ENCODE peak calls at places on chromosomes 2 and 18, in four cellular contexts. I, R, O and H are unnamed samples. For H3K4me1 and H3K9me3, the result is how much of the 10 kb centered on the place peaks cover.

GRCh38 chr2:120275617-120276400 is 23.2 kb downstream of the RALB start:
- DNase-seq in O (no peak), I (no peak), R (peak), H (no peak)

GRCh38 chr2:120520929-120521912 is 175.3 kb downstream of the INHBB start:
- DNase-seq in R (peak), I (no peak), O (peak), H (no peak)

GRCh38 chr2:20443276-20443920 is 3.5 kb upstream of the RHOB start:
- DNase-seq in I (peak), R (peak), O (peak), H (no peak)

GRCh38 chr18:59898609-59899297 is 1.0 kb upstream of the PMAIP1 start:
- DNase-seq in R (no peak), I (no peak), O (no peak), H (no peak)

GRCh38 chr2:48248251-48248933 is 281.6 kb upstream of the STON1 start:
- DNase-seq in R (no peak), I (no peak), O (peak), H (no peak)

GRCh38 chr2:60119778-60120177 is 433.7 kb downstream of the BCL11A start:
- DNase-seq in I (no peak), O (no peak), R (no peak), H (no peak)

GRCh38 chr2:149924028-149924427 is 336.5 kb upstream of the MMADHC start:
- DNase-seq in O (peak), R (no peak), I (no peak), H (no peak)

GRCh38 chr18:26429535-26429934 is 118.8 kb downstream of the KCTD1 start:
- DNase-seq in I (no peak), R (no peak), O (peak), H (no peak)

GRCh38 chr2:74029719-74030397 is 45.1 kb downstream of the TET3 start:
- DNase-seq in O (no peak), R (no peak), I (no peak), H (no peak)

GRCh38 chr2:106189764-106190468 is 4.2 kb downstream of the UXS1 start:
- DNase-seq in I (no peak), R (no peak), O (peak), H (no peak)

GRCh38 chr2:106191511-106192016 is 2.5 kb downstream of the UXS1 start:
- DNase-seq in R (no peak), I (no peak), O (no peak), H (no peak)

GRCh38 chr2:106192752-106193490 is 1.2 kb downstream of the UXS1 start:
- DNase-seq in O (peak), R (peak), I (no peak), H (no peak)

GRCh38 chr2:106187426-106187825 is 6.7 kb downstream of the UXS1 start:
- DNase-seq in R (no peak), O (no peak), I (no peak), H (no peak)

GRCh38 chr2:106189325-106189724 is 4.8 kb downstream of the UXS1 start:
- DNase-seq in R (no peak), O (no peak), I (no peak), H (no peak)
- H3K4me1 ChIP-seq in R (under half), O (under half), I (under half), H (under half)

GRCh38 chr2:224033601-224034000 is 5.5 kb downstream of the SERPINE2 start:
- DNase-seq in O (no peak), I (no peak), R (no peak), H (no peak)

GRCh38 chr2:224031358-224031970 is 7.6 kb downstream of the SERPINE2 start:
- DNase-seq in R (no peak), O (peak), I (no peak), H (no peak)

GRCh38 chr2:224036731-224037376 is 2.2 kb downstream of the SERPINE2 start:
- DNase-seq in O (no peak), I (no peak), R (no peak), H (no peak)

GRCh38 chr2:224032283-224032682 is 6.8 kb downstream of the SERPINE2 start:
- DNase-seq in R (no peak), O (no peak), I (no peak), H (no peak)

GRCh38 chr2:224034027-224034426 is 5.1 kb downstream of the SERPINE2 start:
- DNase-seq in O (no peak), R (no peak), I (no peak), H (no peak)
- TF ChIP-seq POLR2A in O (no peak), R (no peak), I (no peak), H (no peak)

GRCh38 chr2:67057123-67057522 is 340.0 kb upstream of the ETAA1 start:
- DNase-seq in O (no peak), R (no peak), I (no peak), H (no peak)
- H3K9me3 ChIP-seq in O (under half), R (under half), I (under half), H (under half)

GRCh38 chr2:28369355-28369754 is 23.3 kb upstream of the FOSL2 start:
- DNase-seq in I (no peak), O (no peak), R (no peak), H (no peak)
- H3K4me1 ChIP-seq in I (under half), O (under half), R (under half), H (under half)

DNA sequence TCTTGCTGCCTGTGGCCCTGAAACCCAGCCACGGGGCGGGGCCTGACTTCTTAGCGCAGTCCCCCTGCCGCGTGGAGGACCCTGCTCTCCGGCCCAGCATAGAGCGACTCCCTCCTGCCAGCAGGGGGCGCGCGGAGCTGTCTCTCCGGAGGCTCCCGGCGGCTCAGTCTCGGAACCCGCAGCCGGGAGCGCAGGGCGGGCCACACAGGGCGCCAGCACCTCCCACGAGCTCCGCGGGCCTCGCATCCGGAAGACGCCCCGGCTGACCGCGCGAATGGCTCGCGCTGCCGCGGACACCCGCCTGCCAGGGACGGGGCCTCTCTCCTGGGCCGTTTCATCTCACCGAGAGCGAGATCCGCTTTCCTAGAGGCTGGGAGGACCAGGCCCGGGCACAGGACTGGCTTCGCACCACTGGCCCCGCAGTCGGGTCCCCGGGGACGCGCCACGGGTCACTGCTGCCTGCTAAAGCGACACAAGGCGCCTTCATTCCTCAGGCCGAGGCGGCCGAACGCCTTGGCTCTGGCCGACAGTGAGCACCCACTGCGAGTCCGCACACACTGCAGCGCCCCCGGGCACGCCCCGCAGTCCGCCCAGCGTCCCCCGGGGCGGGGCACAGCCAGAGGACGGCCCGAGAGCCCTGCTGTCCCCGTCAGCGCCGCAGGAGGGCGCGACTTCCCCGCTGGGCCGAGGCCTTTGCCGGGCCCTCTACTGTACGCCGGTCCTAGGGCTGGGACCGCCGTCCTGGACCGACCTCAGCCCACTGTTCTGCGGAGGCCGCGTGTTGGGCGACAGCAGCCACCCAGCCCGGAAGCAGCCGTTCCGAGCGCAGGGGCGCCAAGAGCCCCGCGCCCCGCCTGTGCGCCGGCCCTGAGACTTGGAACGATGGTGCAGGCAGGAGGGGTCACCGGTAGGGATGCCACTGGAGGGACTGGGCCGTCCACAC is 39.0 kb upstream of the ARHGEF4 start:
- DNase-seq in O (peak), I (peak), R (peak), H (peak)
- TF ChIP-seq POLR2A in O (peak), I (no peak), R (peak), H (no peak)

GRCh38 chr2:84771251-84771650 is 109.6 kb downstream of the TRABD2A start:
- DNase-seq in R (no peak), O (no peak), I (no peak), H (no peak)
- H3K9me3 ChIP-seq in R (under half), O (under half), I (under half), H (under half)